ENCODE peak calls at places on chromosomes 13 and 19, in ten cellular contexts. One of them, this sample, is unnamed.

GRCh38 chr19:47176627-47177090 is 46.0 kb downstream of the SAE1 start:
- DNase-seq in coronary artery: no peak
- DNase-seq in CD4-positive, alpha-beta T cell: no peak
- DNase-seq in B cell: no peak
- DNase-seq in nephron progenitor cell: no peak
- DNase-seq in fibroblast of the aortic adventitia: peak
- DNase-seq in neural crest cell: no peak
- DNase-seq in heart right ventricle: no peak
- DNase-seq in mucosa of descending colon: no peak
- DNase-seq in glutamatergic neuron: no peak
- DNase-seq in this sample: peak

GRCh38 chr19:35266904-35267817 is 1.6 kb upstream of the USF2 start:
- DNase-seq in coronary artery: peak
- DNase-seq in CD4-positive, alpha-beta T cell: no peak
- DNase-seq in B cell: peak
- DNase-seq in nephron progenitor cell: peak
- DNase-seq in fibroblast of the aortic adventitia: no peak
- DNase-seq in neural crest cell: peak
- DNase-seq in heart right ventricle: peak
- DNase-seq in mucosa of descending colon: peak
- DNase-seq in glutamatergic neuron: peak
- DNase-seq in this sample: peak

GRCh38 chr13:26449063-26449848 is 108.2 kb upstream of the WASF3 start:
- DNase-seq in coronary artery: no peak
- DNase-seq in CD4-positive, alpha-beta T cell: no peak
- DNase-seq in B cell: no peak
- DNase-seq in nephron progenitor cell: no peak
- DNase-seq in fibroblast of the aortic adventitia: no peak
- DNase-seq in neural crest cell: no peak
- DNase-seq in heart right ventricle: no peak
- DNase-seq in mucosa of descending colon: no peak
- DNase-seq in glutamatergic neuron: no peak
- DNase-seq in this sample: no peak

GRCh38 chr19:40139533-40140287 is 49.0 kb upstream of the ZNF780A start:
- DNase-seq in coronary artery: no peak
- DNase-seq in CD4-positive, alpha-beta T cell: no peak
- DNase-seq in B cell: no peak
- DNase-seq in nephron progenitor cell: peak
- DNase-seq in fibroblast of the aortic adventitia: peak
- DNase-seq in neural crest cell: no peak
- DNase-seq in heart right ventricle: no peak
- DNase-seq in mucosa of descending colon: no peak
- DNase-seq in glutamatergic neuron: no peak
- DNase-seq in this sample: peak

GRCh38 chr13:51479199-51479523 is 26.3 kb upstream of the INTS6 start:
- DNase-seq in coronary artery: no peak
- DNase-seq in CD4-positive, alpha-beta T cell: no peak
- DNase-seq in B cell: no peak
- DNase-seq in nephron progenitor cell: no peak
- DNase-seq in fibroblast of the aortic adventitia: peak
- DNase-seq in neural crest cell: no peak
- DNase-seq in heart right ventricle: no peak
- DNase-seq in mucosa of descending colon: no peak
- DNase-seq in glutamatergic neuron: no peak
- DNase-seq in this sample: no peak

GRCh38 chr13:114105351-114106225 is 26.8 kb downstream of the RASA3 start:
- DNase-seq in coronary artery: no peak
- DNase-seq in CD4-positive, alpha-beta T cell: no peak
- DNase-seq in B cell: no peak
- DNase-seq in nephron progenitor cell: no peak
- DNase-seq in fibroblast of the aortic adventitia: no peak
- DNase-seq in neural crest cell: no peak
- DNase-seq in heart right ventricle: peak
- DNase-seq in mucosa of descending colon: peak
- DNase-seq in glutamatergic neuron: no peak
- DNase-seq in this sample: no peak

GRCh38 chr13:52371736-52372247 is 34.2 kb downstream of the THSD1 start:
- DNase-seq in coronary artery: no peak
- DNase-seq in CD4-positive, alpha-beta T cell: no peak
- DNase-seq in B cell: no peak
- DNase-seq in nephron progenitor cell: no peak
- DNase-seq in fibroblast of the aortic adventitia: peak
- DNase-seq in neural crest cell: no peak
- DNase-seq in heart right ventricle: no peak
- DNase-seq in mucosa of descending colon: no peak
- DNase-seq in glutamatergic neuron: peak
- DNase-seq in this sample: no peak

GRCh38 chr19:42088471-42089190 is 12.7 kb downstream of the ZNF574 start:
- DNase-seq in coronary artery: no peak
- DNase-seq in CD4-positive, alpha-beta T cell: no peak
- DNase-seq in B cell: no peak
- DNase-seq in nephron progenitor cell: no peak
- DNase-seq in fibroblast of the aortic adventitia: peak
- DNase-seq in neural crest cell: no peak
- DNase-seq in heart right ventricle: no peak
- DNase-seq in mucosa of descending colon: no peak
- DNase-seq in glutamatergic neuron: no peak
- DNase-seq in this sample: no peak

GRCh38 chr19:51327066-51327985 is 14.6 kb downstream of the VSIG10L start:
- DNase-seq in coronary artery: no peak
- DNase-seq in CD4-positive, alpha-beta T cell: peak
- DNase-seq in B cell: no peak
- DNase-seq in nephron progenitor cell: peak
- DNase-seq in fibroblast of the aortic adventitia: peak
- DNase-seq in neural crest cell: no peak
- DNase-seq in heart right ventricle: peak
- DNase-seq in mucosa of descending colon: peak
- DNase-seq in glutamatergic neuron: peak
- DNase-seq in this sample: peak

GRCh38 chr13:110615322-110616102 is at the start of gene NAXD:
- DNase-seq in coronary artery: peak
- DNase-seq in CD4-positive, alpha-beta T cell: peak
- DNase-seq in B cell: peak
- DNase-seq in nephron progenitor cell: peak
- DNase-seq in fibroblast of the aortic adventitia: peak
- DNase-seq in neural crest cell: peak
- DNase-seq in heart right ventricle: peak
- DNase-seq in mucosa of descending colon: peak
- DNase-seq in glutamatergic neuron: peak
- DNase-seq in this sample: peak

GRCh38 chr13:110615005-110615321 is 382 bp upstream of the NAXD start:
- DNase-seq in coronary artery: no peak
- DNase-seq in CD4-positive, alpha-beta T cell: no peak
- DNase-seq in B cell: no peak
- DNase-seq in nephron progenitor cell: no peak
- DNase-seq in fibroblast of the aortic adventitia: no peak
- DNase-seq in neural crest cell: no peak
- DNase-seq in heart right ventricle: no peak
- DNase-seq in mucosa of descending colon: no peak
- DNase-seq in glutamatergic neuron: no peak
- DNase-seq in this sample: no peak

GRCh38 chr13:110617326-110618072 is 2.2 kb downstream of the NAXD start:
- DNase-seq in coronary artery: no peak
- DNase-seq in CD4-positive, alpha-beta T cell: no peak
- DNase-seq in B cell: no peak
- DNase-seq in nephron progenitor cell: no peak
- DNase-seq in fibroblast of the aortic adventitia: peak
- DNase-seq in neural crest cell: no peak
- DNase-seq in heart right ventricle: no peak
- DNase-seq in mucosa of descending colon: no peak
- DNase-seq in glutamatergic neuron: no peak
- DNase-seq in this sample: no peak

GRCh38 chr13:110618167-110618566 is 2.8 kb downstream of the NAXD start:
- DNase-seq in coronary artery: no peak
- DNase-seq in CD4-positive, alpha-beta T cell: no peak
- DNase-seq in B cell: no peak
- DNase-seq in nephron progenitor cell: no peak
- DNase-seq in fibroblast of the aortic adventitia: no peak
- DNase-seq in neural crest cell: no peak
- DNase-seq in heart right ventricle: no peak
- DNase-seq in mucosa of descending colon: no peak
- DNase-seq in glutamatergic neuron: no peak
- DNase-seq in this sample: no peak

GRCh38 chr13:110616103-110617101 is 1.1 kb downstream of the NAXD start:
- DNase-seq in coronary artery: peak
- DNase-seq in CD4-positive, alpha-beta T cell: peak
- DNase-seq in B cell: peak
- DNase-seq in nephron progenitor cell: no peak
- DNase-seq in fibroblast of the aortic adventitia: peak
- DNase-seq in neural crest cell: no peak
- DNase-seq in heart right ventricle: no peak
- DNase-seq in mucosa of descending colon: peak
- DNase-seq in glutamatergic neuron: no peak
- DNase-seq in this sample: peak
- TF ChIP-seq CTCF in coronary artery: no peak
- TF ChIP-seq CTCF in CD4-positive, alpha-beta T cell: no peak
- TF ChIP-seq CTCF in B cell: no peak
- TF ChIP-seq CTCF in nephron progenitor cell: no peak
- TF ChIP-seq CTCF in fibroblast of the aortic adventitia: peak
- TF ChIP-seq CTCF in neural crest cell: no peak
- TF ChIP-seq CTCF in heart right ventricle: no peak
- TF ChIP-seq CTCF in mucosa of descending colon: no peak
- TF ChIP-seq CTCF in glutamatergic neuron: no peak
- TF ChIP-seq CTCF in this sample: no peak

DNA sequence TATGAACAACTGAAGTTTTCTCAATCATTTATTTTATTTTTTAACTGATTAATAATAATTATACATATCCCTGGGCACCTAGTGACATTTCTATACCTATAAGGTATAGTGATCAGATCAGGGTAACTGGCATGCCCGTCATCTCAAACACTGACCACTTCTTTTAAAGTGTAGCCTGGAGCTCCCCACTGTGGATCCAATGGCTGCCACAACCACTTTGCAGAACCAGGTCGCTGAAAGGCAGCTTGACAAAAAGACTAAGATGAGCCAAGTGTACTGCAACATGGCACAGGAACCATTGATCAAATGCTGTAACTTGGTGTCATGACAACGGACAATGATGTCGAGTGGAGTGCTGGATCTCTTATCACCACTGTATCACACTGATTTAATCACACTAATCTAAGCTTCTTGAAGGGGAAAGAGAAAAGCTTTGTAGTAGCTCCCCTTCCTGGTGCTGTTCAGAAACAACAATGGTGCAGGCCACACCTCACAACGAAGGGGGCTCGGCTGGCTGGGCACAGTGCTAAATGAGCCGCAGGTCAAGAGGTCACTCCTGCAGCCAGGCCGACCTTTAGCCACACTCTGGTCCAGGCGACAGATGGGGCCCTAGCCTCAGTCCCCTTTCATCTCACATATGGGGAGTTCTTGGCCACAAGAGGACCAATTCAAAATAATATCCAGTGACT is 2.3 kb upstream of the TNFRSF19 start:
- DNase-seq in coronary artery: no peak
- DNase-seq in CD4-positive, alpha-beta T cell: no peak
- DNase-seq in B cell: no peak
- DNase-seq in nephron progenitor cell: peak
- DNase-seq in fibroblast of the aortic adventitia: no peak
- DNase-seq in neural crest cell: peak
- DNase-seq in heart right ventricle: no peak
- DNase-seq in mucosa of descending colon: no peak
- DNase-seq in glutamatergic neuron: peak
- DNase-seq in this sample: no peak
- TF ChIP-seq CTCF in coronary artery: no peak
- TF ChIP-seq CTCF in CD4-positive, alpha-beta T cell: no peak
- TF ChIP-seq CTCF in B cell: no peak
- TF ChIP-seq CTCF in nephron progenitor cell: no peak
- TF ChIP-seq CTCF in fibroblast of the aortic adventitia: no peak
- TF ChIP-seq CTCF in neural crest cell: peak
- TF ChIP-seq CTCF in heart right ventricle: peak
- TF ChIP-seq CTCF in mucosa of descending colon: no peak
- TF ChIP-seq CTCF in glutamatergic neuron: no peak
- TF ChIP-seq CTCF in this sample: no peak

DNA sequence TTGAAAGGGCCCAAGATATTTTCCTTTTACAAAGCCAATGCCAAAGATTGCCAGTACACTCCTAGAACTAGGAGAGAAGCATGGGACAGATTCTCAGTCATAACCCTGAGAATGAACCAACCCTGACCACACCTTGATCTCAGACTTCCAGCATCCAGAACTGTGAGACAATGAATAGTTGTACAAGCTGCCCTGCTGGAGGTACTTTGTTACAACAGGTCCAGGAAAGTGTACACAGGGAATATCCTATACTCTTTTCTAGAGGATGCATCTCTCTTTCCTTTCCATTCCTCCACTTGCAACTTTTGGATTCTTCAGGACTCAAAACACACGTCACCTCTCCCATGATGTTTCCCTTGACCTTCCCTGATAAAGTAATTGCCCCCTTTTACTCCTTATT is 325.7 kb downstream of the RFC3 start:
- DNase-seq in coronary artery: no peak
- DNase-seq in CD4-positive, alpha-beta T cell: no peak
- DNase-seq in B cell: no peak
- DNase-seq in nephron progenitor cell: no peak
- DNase-seq in fibroblast of the aortic adventitia: no peak
- DNase-seq in neural crest cell: no peak
- DNase-seq in heart right ventricle: no peak
- DNase-seq in mucosa of descending colon: no peak
- DNase-seq in glutamatergic neuron: no peak
- DNase-seq in this sample: no peak
- TF ChIP-seq CTCF in coronary artery: no peak
- TF ChIP-seq CTCF in CD4-positive, alpha-beta T cell: no peak
- TF ChIP-seq CTCF in B cell: no peak
- TF ChIP-seq CTCF in nephron progenitor cell: no peak
- TF ChIP-seq CTCF in fibroblast of the aortic adventitia: no peak
- TF ChIP-seq CTCF in neural crest cell: no peak
- TF ChIP-seq CTCF in heart right ventricle: no peak
- TF ChIP-seq CTCF in mucosa of descending colon: no peak
- TF ChIP-seq CTCF in glutamatergic neuron: peak
- TF ChIP-seq CTCF in this sample: no peak

GRCh38 chr19:1222394-1222793 is 15.4 kb downstream of the CBARP start:
- DNase-seq in coronary artery: no peak
- DNase-seq in CD4-positive, alpha-beta T cell: no peak
- DNase-seq in B cell: no peak
- DNase-seq in nephron progenitor cell: no peak
- DNase-seq in fibroblast of the aortic adventitia: no peak
- DNase-seq in neural crest cell: no peak
- DNase-seq in heart right ventricle: no peak
- DNase-seq in mucosa of descending colon: no peak
- DNase-seq in glutamatergic neuron: peak
- DNase-seq in this sample: no peak

GRCh38 chr19:1221904-1222255 is 15.9 kb downstream of the CBARP start:
- DNase-seq in coronary artery: no peak
- DNase-seq in CD4-positive, alpha-beta T cell: no peak
- DNase-seq in B cell: no peak
- DNase-seq in nephron progenitor cell: no peak
- DNase-seq in fibroblast of the aortic adventitia: no peak
- DNase-seq in neural crest cell: no peak
- DNase-seq in heart right ventricle: no peak
- DNase-seq in mucosa of descending colon: no peak
- DNase-seq in glutamatergic neuron: no peak
- DNase-seq in this sample: no peak

GRCh38 chr19:1224047-1224825 is 13.6 kb downstream of the CBARP start:
- DNase-seq in coronary artery: no peak
- DNase-seq in CD4-positive, alpha-beta T cell: no peak
- DNase-seq in B cell: no peak
- DNase-seq in nephron progenitor cell: no peak
- DNase-seq in fibroblast of the aortic adventitia: no peak
- DNase-seq in neural crest cell: no peak
- DNase-seq in heart right ventricle: no peak
- DNase-seq in mucosa of descending colon: no peak
- DNase-seq in glutamatergic neuron: no peak
- DNase-seq in this sample: no peak

GRCh38 chr19:1224847-1225246 is 13.0 kb downstream of the CBARP start:
- DNase-seq in coronary artery: no peak
- DNase-seq in CD4-positive, alpha-beta T cell: no peak
- DNase-seq in B cell: no peak
- DNase-seq in nephron progenitor cell: no peak
- DNase-seq in fibroblast of the aortic adventitia: no peak
- DNase-seq in neural crest cell: no peak
- DNase-seq in heart right ventricle: no peak
- DNase-seq in mucosa of descending colon: no peak
- DNase-seq in glutamatergic neuron: no peak
- DNase-seq in this sample: no peak

GRCh38 chr19:1223018-1223855 is 14.6 kb downstream of the CBARP start:
- DNase-seq in coronary artery: no peak
- DNase-seq in CD4-positive, alpha-beta T cell: no peak
- DNase-seq in B cell: no peak
- DNase-seq in nephron progenitor cell: peak
- DNase-seq in fibroblast of the aortic adventitia: no peak
- DNase-seq in neural crest cell: no peak
- DNase-seq in heart right ventricle: no peak
- DNase-seq in mucosa of descending colon: no peak
- DNase-seq in glutamatergic neuron: peak
- DNase-seq in this sample: peak
- TF ChIP-seq CTCF in coronary artery: peak
- TF ChIP-seq CTCF in CD4-positive, alpha-beta T cell: no peak
- TF ChIP-seq CTCF in B cell: no peak
- TF ChIP-seq CTCF in nephron progenitor cell: peak
- TF ChIP-seq CTCF in fibroblast of the aortic adventitia: peak
- TF ChIP-seq CTCF in neural crest cell: peak
- TF ChIP-seq CTCF in heart right ventricle: peak
- TF ChIP-seq CTCF in mucosa of descending colon: no peak
- TF ChIP-seq CTCF in glutamatergic neuron: peak
- TF ChIP-seq CTCF in this sample: peak

This sample was measured in activated CD8-positive, alpha-beta T cell treated with anti-CD3 and anti-CD28 coated beads for 36 hours.